ENCODE peak calls at places on chromosomes 3 and 15, in five cellular contexts. One of them, this sample, is unnamed.

GRCh38 chr15:101807345-101807945 is 4.1 kb downstream of the OR4F6 start:
- DNase-seq in T1000: peak; percentile 62
- DNase-seq in NB4: no peak
- DNase-seq in vagina: no peak
- DNase-seq in activated CD8-positive, alpha-beta T cell treated with anti-CD3 and anti-CD28 coated beads, Interleukin-2, amount 10 ng/mL, durations not matched to agents 7 days and 5 days: no peak
- DNase-seq in this sample: no peak

GRCh38 chr3:132972333-132972732 is 65.9 kb upstream of the TMEM108 start:
- DNase-seq in T1000: no peak
- DNase-seq in NB4: no peak
- DNase-seq in vagina: no peak
- DNase-seq in activated CD8-positive, alpha-beta T cell treated with anti-CD3 and anti-CD28 coated beads, Interleukin-2, amount 10 ng/mL, durations not matched to agents 7 days and 5 days: no peak
- DNase-seq in this sample: no peak

GRCh38 chr15:47582283-47582682 is 135.0 kb upstream of the SEMA6D start:
- DNase-seq in T1000: no peak
- DNase-seq in NB4: no peak
- DNase-seq in vagina: no peak
- DNase-seq in activated CD8-positive, alpha-beta T cell treated with anti-CD3 and anti-CD28 coated beads, Interleukin-2, amount 10 ng/mL, durations not matched to agents 7 days and 5 days: no peak
- DNase-seq in this sample: no peak

GRCh38 chr3:52216585-52217408 is 8.6 kb downstream of the TLR9 start:
- DNase-seq in T1000: peak; percentile 33
- DNase-seq in NB4: peak; percentile 31
- DNase-seq in vagina: no peak
- DNase-seq in activated CD8-positive, alpha-beta T cell treated with anti-CD3 and anti-CD28 coated beads, Interleukin-2, amount 10 ng/mL, durations not matched to agents 7 days and 5 days: peak; percentile 51
- DNase-seq in this sample: peak; percentile 92

GRCh38 chr15:67049351-67050044 is 15.9 kb upstream of the SMAD3 start:
- DNase-seq in T1000: peak; percentile 85
- DNase-seq in NB4: no peak
- DNase-seq in vagina: no peak
- DNase-seq in activated CD8-positive, alpha-beta T cell treated with anti-CD3 and anti-CD28 coated beads, Interleukin-2, amount 10 ng/mL, durations not matched to agents 7 days and 5 days: no peak
- DNase-seq in this sample: peak; percentile 69

GRCh38 chr15:72740202-72740601 is 43.4 kb downstream of the ADPGK start:
- DNase-seq in T1000: no peak
- DNase-seq in NB4: no peak
- DNase-seq in vagina: no peak
- DNase-seq in activated CD8-positive, alpha-beta T cell treated with anti-CD3 and anti-CD28 coated beads, Interleukin-2, amount 10 ng/mL, durations not matched to agents 7 days and 5 days: no peak
- DNase-seq in this sample: no peak

GRCh38 chr3:134144694-134145093 is 106.0 kb downstream of the RYK start:
- DNase-seq in T1000: no peak
- DNase-seq in NB4: no peak
- DNase-seq in vagina: no peak
- DNase-seq in activated CD8-positive, alpha-beta T cell treated with anti-CD3 and anti-CD28 coated beads, Interleukin-2, amount 10 ng/mL, durations not matched to agents 7 days and 5 days: no peak
- DNase-seq in this sample: no peak

GRCh38 chr15:99721896-99722295 is 11.3 kb downstream of the LYSMD4 start:
- DNase-seq in T1000: no peak
- DNase-seq in NB4: no peak
- DNase-seq in vagina: no peak
- DNase-seq in activated CD8-positive, alpha-beta T cell treated with anti-CD3 and anti-CD28 coated beads, Interleukin-2, amount 10 ng/mL, durations not matched to agents 7 days and 5 days: no peak
- DNase-seq in this sample: no peak

GRCh38 chr15:64982472-64982871 is 7.2 kb downstream of the SPG21 start:
- DNase-seq in T1000: no peak
- DNase-seq in NB4: no peak
- DNase-seq in vagina: no peak
- DNase-seq in activated CD8-positive, alpha-beta T cell treated with anti-CD3 and anti-CD28 coated beads, Interleukin-2, amount 10 ng/mL, durations not matched to agents 7 days and 5 days: no peak
- DNase-seq in this sample: no peak

GRCh38 chr3:73499787-73500186 is 125.0 kb downstream of the PDZRN3 start:
- DNase-seq in T1000: no peak
- DNase-seq in NB4: no peak
- DNase-seq in vagina: no peak
- DNase-seq in activated CD8-positive, alpha-beta T cell treated with anti-CD3 and anti-CD28 coated beads, Interleukin-2, amount 10 ng/mL, durations not matched to agents 7 days and 5 days: no peak
- DNase-seq in this sample: no peak

GRCh38 chr15:60087561-60087960 is 83.5 kb downstream of the FOXB1 start:
- DNase-seq in T1000: no peak
- DNase-seq in NB4: no peak
- DNase-seq in vagina: no peak
- DNase-seq in activated CD8-positive, alpha-beta T cell treated with anti-CD3 and anti-CD28 coated beads, Interleukin-2, amount 10 ng/mL, durations not matched to agents 7 days and 5 days: no peak
- DNase-seq in this sample: no peak

GRCh38 chr3:150451329-150452084 is 43.4 kb downstream of the TSC22D2 start:
- DNase-seq in T1000: no peak
- DNase-seq in NB4: peak; percentile 4
- DNase-seq in vagina: no peak
- DNase-seq in activated CD8-positive, alpha-beta T cell treated with anti-CD3 and anti-CD28 coated beads, Interleukin-2, amount 10 ng/mL, durations not matched to agents 7 days and 5 days: no peak
- DNase-seq in this sample: no peak

GRCh38 chr15:57752426-57752825 is 45.9 kb downstream of the POLR2M start:
- DNase-seq in T1000: no peak
- DNase-seq in NB4: no peak
- DNase-seq in vagina: no peak
- DNase-seq in activated CD8-positive, alpha-beta T cell treated with anti-CD3 and anti-CD28 coated beads, Interleukin-2, amount 10 ng/mL, durations not matched to agents 7 days and 5 days: no peak
- DNase-seq in this sample: no peak

GRCh38 chr3:14289590-14290453 is 111.2 kb downstream of the LSM3 start:
- DNase-seq in T1000: no peak
- DNase-seq in NB4: peak; percentile 46
- DNase-seq in vagina: no peak
- DNase-seq in activated CD8-positive, alpha-beta T cell treated with anti-CD3 and anti-CD28 coated beads, Interleukin-2, amount 10 ng/mL, durations not matched to agents 7 days and 5 days: no peak
- DNase-seq in this sample: peak; percentile 74

GRCh38 chr15:42832577-42832976 is 88.0 kb downstream of the TTBK2 start:
- DNase-seq in T1000: peak; percentile 12
- DNase-seq in NB4: no peak
- DNase-seq in vagina: no peak
- DNase-seq in activated CD8-positive, alpha-beta T cell treated with anti-CD3 and anti-CD28 coated beads, Interleukin-2, amount 10 ng/mL, durations not matched to agents 7 days and 5 days: no peak
- DNase-seq in this sample: no peak

GRCh38 chr15:77507911-77508310 is 87.2 kb downstream of the HMG20A start:
- DNase-seq in T1000: no peak
- DNase-seq in NB4: no peak
- DNase-seq in vagina: no peak
- DNase-seq in activated CD8-positive, alpha-beta T cell treated with anti-CD3 and anti-CD28 coated beads, Interleukin-2, amount 10 ng/mL, durations not matched to agents 7 days and 5 days: no peak
- DNase-seq in this sample: no peak

GRCh38 chr3:142952272-142953193 is 10.9 kb downstream of the PAQR9 start:
- DNase-seq in T1000: no peak
- DNase-seq in NB4: no peak
- DNase-seq in vagina: no peak
- DNase-seq in activated CD8-positive, alpha-beta T cell treated with anti-CD3 and anti-CD28 coated beads, Interleukin-2, amount 10 ng/mL, durations not matched to agents 7 days and 5 days: no peak
- DNase-seq in this sample: no peak

GRCh38 chr15:45689616-45690015 is 54.8 kb downstream of the SQOR start:
- DNase-seq in T1000: no peak
- DNase-seq in NB4: no peak
- DNase-seq in vagina: no peak
- DNase-seq in activated CD8-positive, alpha-beta T cell treated with anti-CD3 and anti-CD28 coated beads, Interleukin-2, amount 10 ng/mL, durations not matched to agents 7 days and 5 days: no peak
- DNase-seq in this sample: no peak

GRCh38 chr15:101296418-101297405 is 1.7 kb upstream of the SNRPA1 start:
- DNase-seq in T1000: no peak
- DNase-seq in NB4: no peak
- DNase-seq in vagina: no peak
- DNase-seq in activated CD8-positive, alpha-beta T cell treated with anti-CD3 and anti-CD28 coated beads, Interleukin-2, amount 10 ng/mL, durations not matched to agents 7 days and 5 days: no peak
- DNase-seq in this sample: no peak

GRCh38 chr3:154893813-154894212 is 186.3 kb upstream of the MME start:
- DNase-seq in T1000: no peak
- DNase-seq in NB4: no peak
- DNase-seq in vagina: no peak
- DNase-seq in activated CD8-positive, alpha-beta T cell treated with anti-CD3 and anti-CD28 coated beads, Interleukin-2, amount 10 ng/mL, durations not matched to agents 7 days and 5 days: no peak
- DNase-seq in this sample: no peak

GRCh38 chr3:47512416-47513124 is 942 bp downstream of the ELP6 start:
- DNase-seq in T1000: no peak
- DNase-seq in NB4: peak; percentile 49
- DNase-seq in vagina: no peak
- DNase-seq in activated CD8-positive, alpha-beta T cell treated with anti-CD3 and anti-CD28 coated beads, Interleukin-2, amount 10 ng/mL, durations not matched to agents 7 days and 5 days: peak; percentile 38
- DNase-seq in this sample: peak; percentile 42

GRCh38 chr3:114179575-114179974 is 723 bp upstream of the DRD3 start:
- DNase-seq in T1000: no peak
- DNase-seq in NB4: peak; percentile 41
- DNase-seq in vagina: no peak
- DNase-seq in activated CD8-positive, alpha-beta T cell treated with anti-CD3 and anti-CD28 coated beads, Interleukin-2, amount 10 ng/mL, durations not matched to agents 7 days and 5 days: peak; percentile 25
- DNase-seq in this sample: no peak

GRCh38 chr15:68464451-68465090 is 32.6 kb upstream of the ITGA11 start:
- DNase-seq in T1000: peak; percentile 78
- DNase-seq in NB4: no peak
- DNase-seq in vagina: no peak
- DNase-seq in activated CD8-positive, alpha-beta T cell treated with anti-CD3 and anti-CD28 coated beads, Interleukin-2, amount 10 ng/mL, durations not matched to agents 7 days and 5 days: no peak
- DNase-seq in this sample: no peak

GRCh38 chr3:107752202-107752990 is 229.6 kb downstream of the BBX start:
- DNase-seq in T1000: no peak
- DNase-seq in NB4: peak; percentile 50
- DNase-seq in vagina: no peak
- DNase-seq in activated CD8-positive, alpha-beta T cell treated with anti-CD3 and anti-CD28 coated beads, Interleukin-2, amount 10 ng/mL, durations not matched to agents 7 days and 5 days: no peak
- DNase-seq in this sample: peak; percentile 22

GRCh38 chr3:63841704-63842103 is 21.9 kb downstream of the THOC7 start:
- DNase-seq in T1000: no peak
- DNase-seq in NB4: no peak
- DNase-seq in vagina: no peak
- DNase-seq in activated CD8-positive, alpha-beta T cell treated with anti-CD3 and anti-CD28 coated beads, Interleukin-2, amount 10 ng/mL, durations not matched to agents 7 days and 5 days: no peak
- DNase-seq in this sample: no peak

GRCh38 chr3:30331519-30331918 is 274.9 kb upstream of the TGFBR2 start:
- DNase-seq in T1000: no peak
- DNase-seq in NB4: no peak
- DNase-seq in vagina: no peak
- DNase-seq in activated CD8-positive, alpha-beta T cell treated with anti-CD3 and anti-CD28 coated beads, Interleukin-2, amount 10 ng/mL, durations not matched to agents 7 days and 5 days: no peak
- DNase-seq in this sample: no peak

GRCh38 chr15:55088207-55088606 is 108.5 kb downstream of the RSL24D1 start:
- DNase-seq in T1000: no peak
- DNase-seq in NB4: no peak
- DNase-seq in vagina: no peak
- DNase-seq in activated CD8-positive, alpha-beta T cell treated with anti-CD3 and anti-CD28 coated beads, Interleukin-2, amount 10 ng/mL, durations not matched to agents 7 days and 5 days: no peak
- DNase-seq in this sample: no peak

GRCh38 chr3:48927928-48928327 is 9.3 kb downstream of the ARIH2 start:
- DNase-seq in T1000: no peak
- DNase-seq in NB4: peak; percentile 67
- DNase-seq in vagina: no peak
- DNase-seq in activated CD8-positive, alpha-beta T cell treated with anti-CD3 and anti-CD28 coated beads, Interleukin-2, amount 10 ng/mL, durations not matched to agents 7 days and 5 days: no peak
- DNase-seq in this sample: no peak

GRCh38 chr3:184377882-184378445 is at the start of gene THPO:
- DNase-seq in T1000: no peak
- DNase-seq in NB4: peak; percentile 55
- DNase-seq in vagina: no peak
- DNase-seq in activated CD8-positive, alpha-beta T cell treated with anti-CD3 and anti-CD28 coated beads, Interleukin-2, amount 10 ng/mL, durations not matched to agents 7 days and 5 days: no peak
- DNase-seq in this sample: no peak

GRCh38 chr3:117666827-117667226 is 957.2 kb downstream of the TUSC7 start:
- DNase-seq in T1000: no peak
- DNase-seq in NB4: no peak
- DNase-seq in vagina: no peak
- DNase-seq in activated CD8-positive, alpha-beta T cell treated with anti-CD3 and anti-CD28 coated beads, Interleukin-2, amount 10 ng/mL, durations not matched to agents 7 days and 5 days: no peak
- DNase-seq in this sample: no peak

GRCh38 chr3:111998661-111999641 is at the start of gene TAGLN3:
- DNase-seq in T1000: no peak
- DNase-seq in NB4: no peak
- DNase-seq in vagina: no peak
- DNase-seq in activated CD8-positive, alpha-beta T cell treated with anti-CD3 and anti-CD28 coated beads, Interleukin-2, amount 10 ng/mL, durations not matched to agents 7 days and 5 days: no peak
- DNase-seq in this sample: no peak

This sample was measured in colonic mucosa.